ENCODE peak calls at places on chromosomes 7 and 10, in five cellular contexts. One of them, this sample, is unnamed.

GRCh38 chr7:94595717-94596116 is 60.2 kb downstream of the SGCE start:
- DNase-seq in mesenchymal stem cell: no peak
- DNase-seq in neuronal stem cell: no peak
- DNase-seq in H1: no peak
- DNase-seq in trophoblast cell: no peak
- DNase-seq in this sample: no peak

GRCh38 chr7:155344618-155345433 is 47.1 kb downstream of the INSIG1 start:
- DNase-seq in mesenchymal stem cell: peak
- DNase-seq in neuronal stem cell: peak
- DNase-seq in H1: peak
- DNase-seq in trophoblast cell: peak
- DNase-seq in this sample: peak

GRCh38 chr10:44651834-44652233 is 259.3 kb upstream of the TMEM72 start:
- DNase-seq in mesenchymal stem cell: no peak
- DNase-seq in neuronal stem cell: no peak
- DNase-seq in H1: no peak
- DNase-seq in trophoblast cell: no peak
- DNase-seq in this sample: no peak

GRCh38 chr7:18426564-18427226 is 68.9 kb upstream of the HDAC9 start:
- DNase-seq in mesenchymal stem cell: peak
- DNase-seq in neuronal stem cell: no peak
- DNase-seq in H1: no peak
- DNase-seq in trophoblast cell: no peak
- DNase-seq in this sample: no peak

GRCh38 chr7:142874409-142874808 is 11.1 kb downstream of the TRPV6 start:
- DNase-seq in mesenchymal stem cell: no peak
- DNase-seq in neuronal stem cell: no peak
- DNase-seq in H1: no peak
- DNase-seq in trophoblast cell: no peak
- DNase-seq in this sample: no peak

GRCh38 chr7:143811-144453 is 48.4 kb upstream of the FAM20C start:
- DNase-seq in mesenchymal stem cell: no peak
- DNase-seq in neuronal stem cell: no peak
- DNase-seq in H1: no peak
- DNase-seq in trophoblast cell: no peak
- DNase-seq in this sample: no peak

GRCh38 chr7:134878731-134879295 is 99.4 kb downstream of the CALD1 start:
- DNase-seq in mesenchymal stem cell: no peak
- DNase-seq in neuronal stem cell: no peak
- DNase-seq in H1: no peak
- DNase-seq in trophoblast cell: no peak
- DNase-seq in this sample: no peak

GRCh38 chr10:78664929-78665525 is 403.7 kb upstream of the ZMIZ1 start:
- DNase-seq in mesenchymal stem cell: peak
- DNase-seq in neuronal stem cell: no peak
- DNase-seq in H1: no peak
- DNase-seq in trophoblast cell: no peak
- DNase-seq in this sample: no peak

GRCh38 chr7:24722386-24723177 is 34.7 kb downstream of the GSDME start:
- DNase-seq in mesenchymal stem cell: peak
- DNase-seq in neuronal stem cell: peak
- DNase-seq in H1: no peak
- DNase-seq in trophoblast cell: no peak
- DNase-seq in this sample: peak

GRCh38 chr7:55893940-55894339 is 6.7 kb downstream of the ZNF713 start:
- DNase-seq in mesenchymal stem cell: no peak
- DNase-seq in neuronal stem cell: no peak
- DNase-seq in H1: no peak
- DNase-seq in trophoblast cell: no peak
- DNase-seq in this sample: no peak
- H2BK12ac ChIP-seq in mesenchymal stem cell: no peak
- H2BK12ac ChIP-seq in neuronal stem cell: no peak
- H2BK12ac ChIP-seq in H1: no peak
- H2BK12ac ChIP-seq in trophoblast cell: no peak
- H2BK12ac ChIP-seq in this sample: no peak

GRCh38 chr7:3955026-3955425 is 654.0 kb downstream of the SDK1 start:
- DNase-seq in mesenchymal stem cell: no peak
- DNase-seq in neuronal stem cell: no peak
- DNase-seq in H1: no peak
- DNase-seq in trophoblast cell: no peak
- DNase-seq in this sample: no peak
- H3K14ac ChIP-seq in mesenchymal stem cell: no peak
- H3K14ac ChIP-seq in neuronal stem cell: no peak
- H3K14ac ChIP-seq in H1: no peak
- H3K14ac ChIP-seq in trophoblast cell: no peak
- H3K14ac ChIP-seq in this sample: no peak

GRCh38 chr7:131652934-131653333 is 96.5 kb upstream of the PODXL start:
- DNase-seq in mesenchymal stem cell: no peak
- DNase-seq in neuronal stem cell: no peak
- DNase-seq in H1: no peak
- DNase-seq in trophoblast cell: no peak
- DNase-seq in this sample: no peak
- H2BK5ac ChIP-seq in mesenchymal stem cell: no peak
- H2BK5ac ChIP-seq in neuronal stem cell: no peak
- H2BK5ac ChIP-seq in H1: peak
- H2BK5ac ChIP-seq in trophoblast cell: no peak
- H2BK5ac ChIP-seq in this sample: no peak

GRCh38 chr10:36033808-36034207 is 391.7 kb upstream of the FZD8 start:
- DNase-seq in mesenchymal stem cell: no peak
- DNase-seq in neuronal stem cell: no peak
- DNase-seq in H1: no peak
- DNase-seq in trophoblast cell: no peak
- DNase-seq in this sample: no peak

GRCh38 chr10:36026081-36026480 is 384.0 kb upstream of the FZD8 start:
- DNase-seq in mesenchymal stem cell: peak
- DNase-seq in neuronal stem cell: no peak
- DNase-seq in H1: no peak
- DNase-seq in trophoblast cell: no peak
- DNase-seq in this sample: no peak

GRCh38 chr10:36026656-36027390 is 384.7 kb upstream of the FZD8 start:
- DNase-seq in mesenchymal stem cell: no peak
- DNase-seq in neuronal stem cell: no peak
- DNase-seq in H1: no peak
- DNase-seq in trophoblast cell: peak
- DNase-seq in this sample: no peak

GRCh38 chr10:36036137-36036536 is 394.0 kb upstream of the FZD8 start:
- DNase-seq in mesenchymal stem cell: no peak
- DNase-seq in neuronal stem cell: no peak
- DNase-seq in H1: no peak
- DNase-seq in trophoblast cell: no peak
- DNase-seq in this sample: no peak

DNA sequence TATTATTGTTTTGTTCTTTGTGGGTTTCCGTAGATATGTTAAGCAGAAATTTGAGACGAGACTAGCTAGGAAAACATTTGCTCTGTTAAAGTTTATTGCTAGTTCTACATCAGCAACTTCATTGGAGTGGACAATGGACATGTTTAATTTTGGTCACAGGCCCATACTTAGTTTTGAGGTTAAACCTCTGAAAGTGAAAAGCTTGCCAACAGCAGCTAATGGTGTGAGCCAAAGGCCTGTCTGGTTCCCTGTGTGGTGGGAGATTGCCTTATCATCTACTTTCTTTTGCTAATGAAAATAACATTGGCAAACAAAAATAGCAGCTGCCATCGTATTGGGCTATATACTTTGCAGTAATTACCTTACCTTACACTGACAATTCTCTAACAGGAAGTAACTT is 388.4 kb upstream of the FZD8 start:
- DNase-seq in mesenchymal stem cell: no peak
- DNase-seq in neuronal stem cell: no peak
- DNase-seq in H1: no peak
- DNase-seq in trophoblast cell: no peak
- DNase-seq in this sample: no peak
- H2BK12ac ChIP-seq in mesenchymal stem cell: no peak
- H2BK12ac ChIP-seq in neuronal stem cell: no peak
- H2BK12ac ChIP-seq in H1: no peak
- H2BK12ac ChIP-seq in trophoblast cell: no peak
- H2BK12ac ChIP-seq in this sample: no peak

GRCh38 chr10:127892743-127893142 is at the start of gene CLRN3:
- DNase-seq in mesenchymal stem cell: no peak
- DNase-seq in neuronal stem cell: no peak
- DNase-seq in H1: no peak
- DNase-seq in trophoblast cell: no peak
- DNase-seq in this sample: no peak
- H3K14ac ChIP-seq in mesenchymal stem cell: no peak
- H3K14ac ChIP-seq in neuronal stem cell: no peak
- H3K14ac ChIP-seq in H1: no peak
- H3K14ac ChIP-seq in trophoblast cell: no peak
- H3K14ac ChIP-seq in this sample: no peak

DNA sequence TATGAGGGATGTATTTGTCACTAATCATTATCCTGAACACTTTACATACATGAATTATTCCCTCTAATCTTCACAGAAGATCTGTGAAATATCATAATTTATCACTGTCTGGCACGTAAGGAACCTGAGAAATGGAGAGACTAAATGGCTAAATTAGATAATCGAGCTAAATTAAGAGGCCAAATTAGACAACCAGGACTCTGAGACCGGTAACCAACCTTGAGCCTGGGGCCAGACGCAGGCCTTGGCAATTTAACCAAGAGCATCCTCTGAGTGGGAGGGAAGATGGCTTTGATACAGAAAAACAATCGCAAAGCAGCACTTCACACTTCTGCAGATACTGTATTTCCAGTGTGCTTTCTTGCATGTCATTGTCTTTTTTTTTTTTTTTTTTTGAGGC is 21.4 kb downstream of the SVOPL start:
- DNase-seq in mesenchymal stem cell: no peak
- DNase-seq in neuronal stem cell: no peak
- DNase-seq in H1: no peak
- DNase-seq in trophoblast cell: no peak
- DNase-seq in this sample: no peak
- H2BK5ac ChIP-seq in mesenchymal stem cell: no peak
- H2BK5ac ChIP-seq in neuronal stem cell: no peak
- H2BK5ac ChIP-seq in H1: no peak
- H2BK5ac ChIP-seq in trophoblast cell: no peak
- H2BK5ac ChIP-seq in this sample: no peak

GRCh38 chr7:122983261-122983660 is 12.2 kb downstream of the TAS2R16 start:
- DNase-seq in mesenchymal stem cell: no peak
- DNase-seq in neuronal stem cell: no peak
- DNase-seq in H1: no peak
- DNase-seq in trophoblast cell: no peak
- DNase-seq in this sample: no peak
- H2BK12ac ChIP-seq in mesenchymal stem cell: no peak
- H2BK12ac ChIP-seq in neuronal stem cell: no peak
- H2BK12ac ChIP-seq in H1: no peak
- H2BK12ac ChIP-seq in trophoblast cell: no peak
- H2BK12ac ChIP-seq in this sample: no peak

GRCh38 chr10:92832998-92833642 is 15.2 kb upstream of the EXOC6 start:
- DNase-seq in mesenchymal stem cell: no peak
- DNase-seq in neuronal stem cell: no peak
- DNase-seq in H1: no peak
- DNase-seq in trophoblast cell: no peak
- DNase-seq in this sample: no peak
- H3K14ac ChIP-seq in mesenchymal stem cell: no peak
- H3K14ac ChIP-seq in neuronal stem cell: no peak
- H3K14ac ChIP-seq in H1: no peak
- H3K14ac ChIP-seq in trophoblast cell: no peak
- H3K14ac ChIP-seq in this sample: no peak

GRCh38 chr7:96332325-96332724 is 10.4 kb upstream of the SLC25A13 start:
- DNase-seq in mesenchymal stem cell: no peak
- DNase-seq in neuronal stem cell: no peak
- DNase-seq in H1: no peak
- DNase-seq in trophoblast cell: no peak
- DNase-seq in this sample: no peak
- H2BK5ac ChIP-seq in mesenchymal stem cell: no peak
- H2BK5ac ChIP-seq in neuronal stem cell: no peak
- H2BK5ac ChIP-seq in H1: no peak
- H2BK5ac ChIP-seq in trophoblast cell: no peak
- H2BK5ac ChIP-seq in this sample: no peak

GRCh38 chr10:4595920-4596319 is 230.1 kb upstream of the AKR1E2 start:
- DNase-seq in mesenchymal stem cell: no peak
- DNase-seq in neuronal stem cell: no peak
- DNase-seq in H1: no peak
- DNase-seq in trophoblast cell: no peak
- DNase-seq in this sample: no peak
- H2BK12ac ChIP-seq in mesenchymal stem cell: no peak
- H2BK12ac ChIP-seq in neuronal stem cell: no peak
- H2BK12ac ChIP-seq in H1: no peak
- H2BK12ac ChIP-seq in trophoblast cell: no peak
- H2BK12ac ChIP-seq in this sample: no peak